ENCODE peak calls at places on chromosomes 5 and 9, in nine cellular contexts. One of them, this sample, is unnamed.

GRCh38 chr5:17132444-17133083 is 84.9 kb upstream of the BASP1 start:
- DNase-seq in tibial nerve: no peak
- DNase-seq in esophagus squamous epithelium: no peak
- DNase-seq in A549: peak
- DNase-seq in ovary: no peak
- DNase-seq in GM12891: peak
- DNase-seq in NB4: peak
- DNase-seq in uterus: no peak
- DNase-seq in thyroid gland: no peak
- DNase-seq in this sample: peak

GRCh38 chr9:93089481-93089991 is 6.5 kb upstream of the CARD19 start:
- DNase-seq in thyroid gland: no peak
- DNase-seq in tibial nerve: no peak
- DNase-seq in esophagus squamous epithelium: no peak
- DNase-seq in NB4: no peak
- DNase-seq in uterus: peak
- DNase-seq in GM12891: no peak
- DNase-seq in ovary: peak
- DNase-seq in A549: no peak
- DNase-seq in this sample: no peak

GRCh38 chr9:14158136-14158781 is 155.7 kb downstream of the NFIB start:
- DNase-seq in GM12891: no peak
- DNase-seq in esophagus squamous epithelium: no peak
- DNase-seq in A549: no peak
- DNase-seq in uterus: no peak
- DNase-seq in tibial nerve: no peak
- DNase-seq in NB4: no peak
- DNase-seq in ovary: no peak
- DNase-seq in thyroid gland: no peak
- DNase-seq in this sample: no peak

GRCh38 chr5:178398856-178399722 is 166.5 kb upstream of the PHYKPL start:
- DNase-seq in GM12891: no peak
- DNase-seq in tibial nerve: no peak
- DNase-seq in A549: no peak
- DNase-seq in uterus: no peak
- DNase-seq in NB4: no peak
- DNase-seq in ovary: no peak
- DNase-seq in thyroid gland: peak
- DNase-seq in esophagus squamous epithelium: no peak
- DNase-seq in this sample: no peak

GRCh38 chr5:112012112-112012511 is 255.1 kb upstream of the NREP start:
- DNase-seq in ovary: no peak
- DNase-seq in A549: no peak
- DNase-seq in esophagus squamous epithelium: no peak
- DNase-seq in uterus: no peak
- DNase-seq in thyroid gland: no peak
- DNase-seq in tibial nerve: no peak
- DNase-seq in GM12891: no peak
- DNase-seq in NB4: no peak
- DNase-seq in this sample: no peak

GRCh38 chr9:136345281-136346156 is 18.0 kb downstream of the DNLZ start:
- DNase-seq in GM12891: no peak
- DNase-seq in tibial nerve: peak
- DNase-seq in A549: peak
- DNase-seq in uterus: peak
- DNase-seq in esophagus squamous epithelium: no peak
- DNase-seq in thyroid gland: peak
- DNase-seq in NB4: no peak
- DNase-seq in ovary: no peak
- DNase-seq in this sample: no peak

GRCh38 chr5:31471916-31472315 is 60.0 kb downstream of the DROSHA start:
- DNase-seq in ovary: no peak
- DNase-seq in GM12891: no peak
- DNase-seq in uterus: no peak
- DNase-seq in tibial nerve: no peak
- DNase-seq in esophagus squamous epithelium: no peak
- DNase-seq in thyroid gland: peak
- DNase-seq in A549: no peak
- DNase-seq in NB4: no peak
- DNase-seq in this sample: no peak

GRCh38 chr5:67510204-67510603 is 313.6 kb upstream of the CD180 start:
- DNase-seq in uterus: no peak
- DNase-seq in A549: no peak
- DNase-seq in GM12891: no peak
- DNase-seq in ovary: no peak
- DNase-seq in esophagus squamous epithelium: no peak
- DNase-seq in tibial nerve: no peak
- DNase-seq in thyroid gland: no peak
- DNase-seq in NB4: no peak
- DNase-seq in this sample: no peak

GRCh38 chr5:139443766-139444473 is 4.6 kb upstream of the DNAJC18 start:
- DNase-seq in thyroid gland: no peak
- DNase-seq in tibial nerve: no peak
- DNase-seq in ovary: no peak
- DNase-seq in A549: no peak
- DNase-seq in uterus: no peak
- DNase-seq in GM12891: no peak
- DNase-seq in esophagus squamous epithelium: no peak
- DNase-seq in NB4: no peak
- DNase-seq in this sample: no peak

GRCh38 chr5:139435676-139436075 is 3.6 kb downstream of the DNAJC18 start:
- DNase-seq in NB4: no peak
- DNase-seq in tibial nerve: no peak
- DNase-seq in A549: no peak
- DNase-seq in GM12891: no peak
- DNase-seq in ovary: no peak
- DNase-seq in thyroid gland: no peak
- DNase-seq in esophagus squamous epithelium: no peak
- DNase-seq in uterus: no peak
- DNase-seq in this sample: no peak

GRCh38 chr5:139438707-139439012 is 665 bp downstream of the DNAJC18 start:
- DNase-seq in GM12891: no peak
- DNase-seq in A549: no peak
- DNase-seq in tibial nerve: no peak
- DNase-seq in ovary: no peak
- DNase-seq in thyroid gland: no peak
- DNase-seq in uterus: no peak
- DNase-seq in NB4: no peak
- DNase-seq in esophagus squamous epithelium: no peak
- DNase-seq in this sample: peak

DNA sequence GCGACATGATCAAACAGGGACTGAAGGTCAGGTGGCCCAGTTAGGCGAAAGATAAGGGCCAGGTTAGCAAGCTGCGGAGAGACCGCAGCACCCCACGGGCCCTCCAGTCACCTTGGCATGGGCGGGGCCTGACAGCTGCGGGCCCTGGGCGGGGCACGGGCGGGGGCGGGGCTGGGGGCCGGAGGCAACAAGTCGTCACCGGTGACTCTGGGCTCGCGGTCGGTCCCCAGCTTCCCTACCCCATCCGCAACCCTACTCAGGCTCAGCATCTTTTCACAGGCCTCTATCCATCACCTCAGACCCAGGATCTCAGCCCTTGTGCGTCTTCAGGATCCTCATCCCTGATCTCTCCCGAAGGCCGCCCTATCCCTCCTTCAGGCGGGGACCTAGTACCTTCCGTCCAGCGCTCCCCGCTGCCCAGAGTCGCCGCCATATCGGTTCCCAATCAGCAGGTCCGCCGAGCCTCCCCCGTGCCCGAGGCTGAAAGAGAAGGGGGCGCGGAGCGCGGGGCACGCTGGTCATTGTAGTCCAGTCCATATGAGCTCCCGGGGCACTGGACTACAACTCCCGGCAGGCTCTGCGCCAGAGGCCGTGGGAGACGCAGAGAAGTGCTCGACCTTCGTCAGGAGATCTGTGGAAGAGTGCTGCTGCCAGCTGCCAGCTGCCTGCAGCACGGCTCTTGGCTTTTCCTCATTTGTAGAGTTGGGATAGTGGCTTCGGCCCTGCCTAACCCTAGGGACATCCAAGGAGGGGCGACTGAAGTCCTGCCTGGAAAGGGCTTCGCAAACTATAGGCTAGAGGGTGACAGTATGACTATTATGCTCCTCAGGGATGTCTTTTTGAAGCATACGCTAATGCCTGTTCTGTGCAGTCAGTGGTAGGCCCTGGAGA is at the start of gene DNAJC18:
- DNase-seq in GM12891: peak
- DNase-seq in tibial nerve: peak
- DNase-seq in A549: peak
- DNase-seq in esophagus squamous epithelium: peak
- DNase-seq in ovary: peak
- DNase-seq in thyroid gland: peak
- DNase-seq in uterus: peak
- DNase-seq in NB4: peak
- DNase-seq in this sample: peak
- TF ChIP-seq POLR2A in GM12891: peak
- TF ChIP-seq POLR2A in tibial nerve: peak
- TF ChIP-seq POLR2A in A549: peak
- TF ChIP-seq POLR2A in esophagus squamous epithelium: no peak
- TF ChIP-seq POLR2A in ovary: peak
- TF ChIP-seq POLR2A in thyroid gland: peak
- TF ChIP-seq POLR2A in uterus: peak
- TF ChIP-seq POLR2A in NB4: no peak
- TF ChIP-seq POLR2A in this sample: peak

DNA sequence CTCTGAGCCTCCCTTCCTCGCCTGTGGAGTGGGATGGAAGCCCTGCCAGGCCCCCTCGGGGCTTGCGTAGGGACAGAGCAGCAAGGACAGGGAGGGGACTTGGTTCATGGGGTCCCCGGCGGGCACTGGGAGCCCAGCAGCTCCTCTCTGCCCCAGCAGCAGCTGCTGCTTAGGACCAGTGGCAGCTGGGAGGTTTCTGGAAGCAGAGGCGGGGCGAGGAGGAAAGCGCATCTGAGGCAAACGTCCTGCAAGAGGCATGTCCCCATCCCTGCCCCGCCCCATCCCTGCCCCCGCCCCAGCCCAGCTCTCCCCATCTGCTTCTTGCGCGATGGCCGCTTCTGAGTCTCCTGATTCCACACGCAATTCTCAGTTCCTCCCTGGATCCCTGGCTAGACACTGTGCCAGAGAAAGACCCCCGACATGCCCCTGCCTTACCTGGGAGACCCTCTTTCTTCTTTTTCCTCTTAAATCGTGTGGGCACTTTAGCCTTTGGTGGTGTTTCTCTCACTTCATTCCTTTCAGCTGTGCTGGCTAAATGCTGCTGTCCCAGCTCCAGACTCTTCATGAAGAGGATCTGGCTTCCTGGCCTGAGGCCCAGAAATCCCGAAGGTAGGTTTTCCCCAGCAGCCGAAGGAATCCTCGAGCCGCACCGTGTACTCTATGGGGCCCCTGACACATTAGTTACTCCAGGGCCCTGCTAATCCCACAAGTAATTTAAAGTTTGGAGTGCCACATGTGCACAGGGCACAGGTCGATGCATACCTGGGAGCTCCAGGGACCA is 4.4 kb upstream of the OR2S2 start:
- DNase-seq in tibial nerve: no peak
- DNase-seq in uterus: peak
- DNase-seq in esophagus squamous epithelium: no peak
- DNase-seq in thyroid gland: peak
- DNase-seq in A549: no peak
- DNase-seq in GM12891: no peak
- DNase-seq in ovary: no peak
- DNase-seq in NB4: no peak
- DNase-seq in this sample: no peak
- TF ChIP-seq POLR2A in tibial nerve: no peak
- TF ChIP-seq POLR2A in uterus: no peak
- TF ChIP-seq POLR2A in esophagus squamous epithelium: no peak
- TF ChIP-seq POLR2A in thyroid gland: no peak
- TF ChIP-seq POLR2A in A549: no peak
- TF ChIP-seq POLR2A in GM12891: no peak
- TF ChIP-seq POLR2A in ovary: no peak
- TF ChIP-seq POLR2A in NB4: no peak
- TF ChIP-seq POLR2A in this sample: no peak

GRCh38 chr9:133134419-133135190 is 13.6 kb upstream of the RALGDS start:
- DNase-seq in thyroid gland: no peak
- DNase-seq in esophagus squamous epithelium: no peak
- DNase-seq in NB4: no peak
- DNase-seq in GM12891: no peak
- DNase-seq in ovary: no peak
- DNase-seq in tibial nerve: no peak
- DNase-seq in uterus: no peak
- DNase-seq in A549: no peak
- DNase-seq in this sample: no peak

GRCh38 chr9:133131506-133131905 is 10.5 kb upstream of the RALGDS start:
- DNase-seq in uterus: no peak
- DNase-seq in NB4: no peak
- DNase-seq in A549: no peak
- DNase-seq in thyroid gland: no peak
- DNase-seq in esophagus squamous epithelium: no peak
- DNase-seq in GM12891: no peak
- DNase-seq in tibial nerve: no peak
- DNase-seq in ovary: no peak
- DNase-seq in this sample: no peak

GRCh38 chr9:133132174-133132573 is 11.1 kb upstream of the RALGDS start:
- DNase-seq in A549: no peak
- DNase-seq in tibial nerve: no peak
- DNase-seq in ovary: no peak
- DNase-seq in esophagus squamous epithelium: no peak
- DNase-seq in NB4: no peak
- DNase-seq in thyroid gland: no peak
- DNase-seq in uterus: no peak
- DNase-seq in GM12891: no peak
- DNase-seq in this sample: no peak

GRCh38 chr9:133135193-133135745 is 14.2 kb upstream of the RALGDS start:
- DNase-seq in uterus: peak
- DNase-seq in thyroid gland: peak
- DNase-seq in tibial nerve: no peak
- DNase-seq in GM12891: no peak
- DNase-seq in A549: peak
- DNase-seq in NB4: no peak
- DNase-seq in esophagus squamous epithelium: no peak
- DNase-seq in ovary: peak
- DNase-seq in this sample: no peak

DNA sequence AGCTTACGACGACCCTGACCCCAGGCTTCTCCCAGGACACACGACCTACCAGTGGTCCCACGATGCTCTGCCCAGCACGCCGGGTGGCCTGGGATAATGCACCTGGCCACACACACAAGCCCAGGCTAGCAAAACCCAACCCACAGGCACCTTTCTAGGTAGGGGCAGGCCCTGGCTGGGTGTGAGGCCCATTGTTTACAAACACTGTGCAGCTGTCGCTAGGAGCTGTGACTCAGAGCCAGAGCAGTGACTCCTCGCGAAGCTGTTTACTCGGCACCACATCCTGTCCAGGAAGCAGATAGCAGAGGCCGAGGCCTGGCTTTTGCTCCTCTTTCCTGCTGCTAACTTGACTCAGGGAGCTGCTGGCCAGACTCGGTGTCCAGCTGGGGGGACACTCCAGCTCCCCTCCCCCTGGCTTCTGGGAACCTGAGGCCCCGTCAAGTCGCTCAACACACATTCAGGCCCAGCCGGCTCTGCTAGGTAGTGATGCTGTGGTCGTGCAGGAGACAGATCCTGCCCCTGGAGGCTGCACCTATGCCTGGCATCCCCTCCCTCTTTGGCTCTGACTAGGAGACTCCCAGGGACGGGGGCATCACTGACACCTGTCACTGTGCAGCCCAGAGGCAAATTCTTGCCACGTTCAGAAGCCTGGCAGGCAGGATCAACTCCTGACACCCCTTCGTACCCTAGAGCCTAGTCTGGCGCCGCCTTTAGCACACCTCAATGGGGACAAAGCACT is 12.8 kb upstream of the RALGDS start:
- DNase-seq in NB4: peak
- DNase-seq in thyroid gland: peak
- DNase-seq in uterus: peak
- DNase-seq in GM12891: peak
- DNase-seq in esophagus squamous epithelium: peak
- DNase-seq in ovary: peak
- DNase-seq in tibial nerve: peak
- DNase-seq in A549: peak
- DNase-seq in this sample: peak
- TF ChIP-seq POLR2A in NB4: no peak
- TF ChIP-seq POLR2A in thyroid gland: peak
- TF ChIP-seq POLR2A in uterus: peak
- TF ChIP-seq POLR2A in GM12891: peak
- TF ChIP-seq POLR2A in esophagus squamous epithelium: no peak
- TF ChIP-seq POLR2A in ovary: peak
- TF ChIP-seq POLR2A in tibial nerve: peak
- TF ChIP-seq POLR2A in A549: no peak
- TF ChIP-seq POLR2A in this sample: peak

GRCh38 chr5:378976-379742 is 57.6 kb downstream of the AHRR start:
- DNase-seq in GM12891: no peak
- DNase-seq in thyroid gland: no peak
- DNase-seq in esophagus squamous epithelium: no peak
- DNase-seq in A549: no peak
- DNase-seq in uterus: no peak
- DNase-seq in ovary: no peak
- DNase-seq in tibial nerve: no peak
- DNase-seq in NB4: peak
- DNase-seq in this sample: no peak
- TF ChIP-seq POLR2A in GM12891: no peak
- TF ChIP-seq POLR2A in thyroid gland: no peak
- TF ChIP-seq POLR2A in esophagus squamous epithelium: no peak
- TF ChIP-seq POLR2A in A549: no peak
- TF ChIP-seq POLR2A in uterus: no peak
- TF ChIP-seq POLR2A in ovary: no peak
- TF ChIP-seq POLR2A in tibial nerve: no peak
- TF ChIP-seq POLR2A in NB4: peak
- TF ChIP-seq POLR2A in this sample: no peak

This sample was measured in erythroblast.